ENCODE peak calls at places on chromosomes 7 and 10, in six cellular contexts. One of them, this sample, is unnamed.

GRCh38 chr7:157652954-157653826 is 316.4 kb downstream of the DNAJB6 start:
- DNase-seq in H1: no peak
- DNase-seq in neuronal stem cell: no peak
- DNase-seq in IMR-90: no peak
- DNase-seq in H9: no peak
- DNase-seq in mesenchymal stem cell: no peak
- DNase-seq in this sample: no peak

GRCh38 chr7:130732980-130733865 is 784 bp downstream of the KLF14 start:
- DNase-seq in H1: no peak
- DNase-seq in neuronal stem cell: no peak
- DNase-seq in IMR-90: peak; percentile 1
- DNase-seq in H9: peak; percentile 61
- DNase-seq in mesenchymal stem cell: no peak
- DNase-seq in this sample: peak; percentile 1

GRCh38 chr10:69481280-69481679 is 30.0 kb downstream of the TSPAN15 start:
- DNase-seq in H1: no peak
- DNase-seq in IMR-90: no peak
- DNase-seq in mesenchymal stem cell: peak; percentile 52
- DNase-seq in H9: no peak
- DNase-seq in neuronal stem cell: no peak
- DNase-seq in this sample: no peak

GRCh38 chr10:53664620-53665019 is 892.0 kb upstream of the MBL2 start:
- DNase-seq in IMR-90: no peak
- DNase-seq in mesenchymal stem cell: peak; percentile 51
- DNase-seq in H1: no peak
- DNase-seq in neuronal stem cell: no peak
- DNase-seq in H9: no peak
- DNase-seq in this sample: no peak

GRCh38 chr7:86477343-86477742 is 166.4 kb upstream of the GRM3 start:
- DNase-seq in mesenchymal stem cell: no peak
- DNase-seq in H9: no peak
- DNase-seq in neuronal stem cell: no peak
- DNase-seq in IMR-90: no peak
- DNase-seq in H1: no peak
- DNase-seq in this sample: no peak

GRCh38 chr7:110693348-110693747 is 397.6 kb upstream of the LRRN3 start:
- DNase-seq in H9: no peak
- DNase-seq in mesenchymal stem cell: no peak
- DNase-seq in neuronal stem cell: no peak
- DNase-seq in IMR-90: no peak
- DNase-seq in H1: no peak
- DNase-seq in this sample: no peak

GRCh38 chr10:17527530-17528146 is 73.2 kb upstream of the ST8SIA6 start:
- DNase-seq in H1: peak; percentile 21
- DNase-seq in mesenchymal stem cell: peak; percentile 42
- DNase-seq in neuronal stem cell: no peak
- DNase-seq in H9: peak; percentile 31
- DNase-seq in IMR-90: peak; percentile 89
- DNase-seq in this sample: no peak

GRCh38 chr7:20075415-20075814 is 141.8 kb downstream of the MACC1 start:
- DNase-seq in IMR-90: no peak
- DNase-seq in H9: no peak
- DNase-seq in mesenchymal stem cell: no peak
- DNase-seq in neuronal stem cell: no peak
- DNase-seq in H1: no peak
- DNase-seq in this sample: no peak

GRCh38 chr7:2573747-2574146 is 15.0 kb downstream of the IQCE start:
- DNase-seq in H9: no peak
- DNase-seq in neuronal stem cell: no peak
- DNase-seq in mesenchymal stem cell: no peak
- DNase-seq in IMR-90: no peak
- DNase-seq in H1: no peak
- DNase-seq in this sample: no peak

GRCh38 chr7:90248706-90249105 is 3.7 kb downstream of the CFAP69 start:
- DNase-seq in H1: no peak
- DNase-seq in neuronal stem cell: no peak
- DNase-seq in IMR-90: no peak
- DNase-seq in H9: no peak
- DNase-seq in mesenchymal stem cell: no peak
- DNase-seq in this sample: no peak

GRCh38 chr7:83849135-83849534 is 200.2 kb upstream of the SEMA3E start:
- DNase-seq in H1: no peak
- DNase-seq in IMR-90: no peak
- DNase-seq in neuronal stem cell: no peak
- DNase-seq in H9: no peak
- DNase-seq in mesenchymal stem cell: no peak
- DNase-seq in this sample: no peak

GRCh38 chr7:32616625-32617024 is 121.3 kb downstream of the AVL9 start:
- DNase-seq in neuronal stem cell: no peak
- DNase-seq in H1: no peak
- DNase-seq in mesenchymal stem cell: peak; percentile 78
- DNase-seq in H9: no peak
- DNase-seq in IMR-90: peak; percentile 74
- DNase-seq in this sample: peak; percentile 84

GRCh38 chr10:118960166-118961090 is 69.1 kb upstream of the NANOS1 start:
- DNase-seq in neuronal stem cell: no peak
- DNase-seq in H9: peak; percentile 23
- DNase-seq in mesenchymal stem cell: no peak
- DNase-seq in IMR-90: no peak
- DNase-seq in H1: no peak
- DNase-seq in this sample: peak; percentile 79

GRCh38 chr7:137978464-137979237 is 23.2 kb downstream of the CREB3L2 start:
- DNase-seq in neuronal stem cell: no peak
- DNase-seq in IMR-90: peak; percentile 100
- DNase-seq in mesenchymal stem cell: peak; percentile 99
- DNase-seq in H9: no peak
- DNase-seq in H1: no peak
- DNase-seq in this sample: peak; percentile 89

GRCh38 chr7:50834679-50835078 is 52.0 kb upstream of the GRB10 start:
- DNase-seq in mesenchymal stem cell: no peak
- DNase-seq in H9: no peak
- DNase-seq in IMR-90: no peak
- DNase-seq in neuronal stem cell: no peak
- DNase-seq in H1: no peak
- DNase-seq in this sample: no peak

GRCh38 chr7:125814030-125814535 is 884.5 kb upstream of the POT1 start:
- DNase-seq in H1: no peak
- DNase-seq in H9: no peak
- DNase-seq in mesenchymal stem cell: peak; percentile 4
- DNase-seq in IMR-90: no peak
- DNase-seq in neuronal stem cell: no peak
- DNase-seq in this sample: no peak

GRCh38 chr7:96224073-96224472 is 97.8 kb downstream of the SLC25A13 start:
- DNase-seq in mesenchymal stem cell: no peak
- DNase-seq in neuronal stem cell: no peak
- DNase-seq in IMR-90: no peak
- DNase-seq in H1: no peak
- DNase-seq in H9: no peak
- DNase-seq in this sample: no peak

DNA sequence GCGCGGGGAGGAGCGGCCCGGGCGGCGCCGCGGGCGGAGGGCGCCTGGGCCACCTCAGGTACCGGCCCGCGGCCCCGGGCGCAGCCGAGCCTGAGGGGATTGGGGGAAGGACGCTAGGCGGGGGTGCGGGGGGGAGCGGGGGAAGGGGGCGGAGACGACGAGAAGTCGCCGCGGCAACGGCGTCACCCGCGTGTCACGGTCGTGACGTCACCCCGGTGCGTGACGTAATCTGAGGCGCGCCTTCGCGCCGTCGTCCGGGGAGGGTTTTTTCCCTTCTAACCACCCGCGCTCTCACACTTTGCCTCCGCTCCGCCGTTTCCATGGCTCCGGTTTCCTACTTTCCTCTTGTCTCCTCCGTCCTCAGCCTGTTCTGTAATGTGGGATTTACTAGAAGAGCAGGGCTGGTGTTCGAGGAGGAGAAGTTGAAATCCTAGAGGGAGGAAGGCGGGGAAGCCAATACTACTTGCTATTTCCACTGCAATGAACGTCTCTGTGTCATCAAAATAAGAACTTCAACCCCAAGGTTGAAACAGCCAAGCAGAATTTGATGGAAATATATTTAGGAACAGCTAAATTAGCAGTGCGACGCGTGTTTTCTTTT is at the start of gene BRAF:
- DNase-seq in H1: peak; percentile 46
- DNase-seq in IMR-90: peak; percentile 88
- DNase-seq in neuronal stem cell: peak; percentile 93
- DNase-seq in H9: peak; percentile 83
- DNase-seq in mesenchymal stem cell: peak; percentile 92
- DNase-seq in this sample: peak; percentile 99
- H2BK120ac ChIP-seq in H1: no peak within 1 kb of the TSS
- H2BK120ac ChIP-seq in IMR-90: peak within 1 kb of the TSS; percentile 86
- H2BK120ac ChIP-seq in neuronal stem cell: peak within 1 kb of the TSS; percentile 63
- H2BK120ac ChIP-seq in H9: peak within 1 kb of the TSS; percentile 76
- H2BK120ac ChIP-seq in mesenchymal stem cell: peak within 1 kb of the TSS; percentile 99
- H2BK120ac ChIP-seq in this sample: peak within 1 kb of the TSS; percentile 89

GRCh38 chr10:123555616-123556015 is 110.5 kb upstream of the GPR26 start:
- DNase-seq in neuronal stem cell: no peak
- DNase-seq in mesenchymal stem cell: no peak
- DNase-seq in H9: no peak
- DNase-seq in IMR-90: no peak
- DNase-seq in H1: no peak
- DNase-seq in this sample: no peak
- H4K91ac ChIP-seq in neuronal stem cell: no peak overlapping the region
- H4K91ac ChIP-seq in mesenchymal stem cell: no peak overlapping the region
- H4K91ac ChIP-seq in H9: no peak overlapping the region
- H4K91ac ChIP-seq in IMR-90: no peak overlapping the region
- H4K91ac ChIP-seq in H1: no peak overlapping the region
- H4K91ac ChIP-seq in this sample: no peak overlapping the region

GRCh38 chr10:30433779-30434272 is at the start of gene MAP3K8:
- DNase-seq in neuronal stem cell: peak; percentile 89
- DNase-seq in H9: peak; percentile 90
- DNase-seq in H1: peak; percentile 56
- DNase-seq in IMR-90: peak; percentile 86
- DNase-seq in mesenchymal stem cell: peak; percentile 96
- DNase-seq in this sample: peak; percentile 95
- H2BK120ac ChIP-seq in neuronal stem cell: peak within 1 kb of the TSS; percentile 93
- H2BK120ac ChIP-seq in H9: no peak within 1 kb of the TSS
- H2BK120ac ChIP-seq in H1: no peak within 1 kb of the TSS
- H2BK120ac ChIP-seq in IMR-90: peak within 1 kb of the TSS; percentile 51
- H2BK120ac ChIP-seq in mesenchymal stem cell: peak within 1 kb of the TSS; percentile 88
- H2BK120ac ChIP-seq in this sample: peak within 1 kb of the TSS; percentile 94

DNA sequence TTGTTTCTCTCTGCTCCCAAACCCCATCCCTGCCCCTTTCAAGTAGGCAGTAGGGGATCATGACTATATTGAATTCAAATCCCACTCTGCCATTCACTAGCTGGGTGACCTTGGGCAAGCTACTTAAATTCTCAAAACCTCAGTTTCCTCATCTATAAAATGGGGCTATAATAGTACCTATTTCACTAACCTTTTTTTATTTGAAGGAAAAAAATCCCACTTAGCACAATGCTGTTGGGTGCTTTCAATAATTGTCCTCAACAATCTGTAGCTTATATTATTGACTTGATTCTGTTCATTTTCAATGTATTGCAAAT is 190.4 kb upstream of the YAE1 start:
- DNase-seq in IMR-90: no peak
- DNase-seq in mesenchymal stem cell: no peak
- DNase-seq in H1: no peak
- DNase-seq in neuronal stem cell: no peak
- DNase-seq in H9: no peak
- DNase-seq in this sample: no peak
- H4K91ac ChIP-seq in IMR-90: no peak overlapping the region
- H4K91ac ChIP-seq in mesenchymal stem cell: no peak overlapping the region
- H4K91ac ChIP-seq in H1: no peak overlapping the region
- H4K91ac ChIP-seq in neuronal stem cell: no peak overlapping the region
- H4K91ac ChIP-seq in H9: no peak overlapping the region
- H4K91ac ChIP-seq in this sample: no peak overlapping the region

DNA sequence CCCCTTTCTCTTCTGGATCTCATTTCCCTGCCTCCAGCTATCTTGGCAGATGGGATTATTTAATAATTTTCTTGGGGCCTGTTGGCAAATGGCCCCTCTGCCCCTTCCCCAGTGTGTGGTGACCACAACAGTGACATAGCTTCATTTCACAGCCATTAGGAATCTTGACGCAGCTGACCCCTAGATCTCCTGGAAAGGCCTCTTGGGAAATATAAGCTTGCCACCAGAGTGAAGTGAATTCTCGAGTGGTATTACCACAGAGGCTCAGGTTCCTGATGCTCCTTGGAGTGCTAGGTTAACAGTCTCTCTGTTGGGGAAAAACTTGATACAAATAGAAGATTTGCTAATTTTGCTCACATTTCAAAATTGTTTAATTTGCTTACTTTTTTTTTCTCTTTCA is 57.8 kb downstream of the AUTS2 start:
- DNase-seq in IMR-90: no peak
- DNase-seq in H9: no peak
- DNase-seq in mesenchymal stem cell: no peak
- DNase-seq in H1: no peak
- DNase-seq in neuronal stem cell: no peak
- DNase-seq in this sample: no peak
- H2BK120ac ChIP-seq in IMR-90: no peak overlapping the region
- H2BK120ac ChIP-seq in H9: no peak overlapping the region
- H2BK120ac ChIP-seq in mesenchymal stem cell: no peak overlapping the region
- H2BK120ac ChIP-seq in H1: no peak overlapping the region
- H2BK120ac ChIP-seq in neuronal stem cell: no peak overlapping the region
- H2BK120ac ChIP-seq in this sample: no peak overlapping the region

GRCh38 chr7:70017371-70017770 is 419.1 kb downstream of the AUTS2 start:
- DNase-seq in mesenchymal stem cell: no peak
- DNase-seq in IMR-90: no peak
- DNase-seq in H1: no peak
- DNase-seq in neuronal stem cell: no peak
- DNase-seq in H9: no peak
- DNase-seq in this sample: no peak
- H4K91ac ChIP-seq in mesenchymal stem cell: no peak overlapping the region
- H4K91ac ChIP-seq in IMR-90: no peak overlapping the region
- H4K91ac ChIP-seq in H1: no peak overlapping the region
- H4K91ac ChIP-seq in neuronal stem cell: no peak overlapping the region
- H4K91ac ChIP-seq in H9: no peak overlapping the region
- H4K91ac ChIP-seq in this sample: no peak overlapping the region

GRCh38 chr10:13348216-13349017 is at the start of gene SEPHS1:
- DNase-seq in H9: peak; percentile 83
- DNase-seq in H1: peak; percentile 54
- DNase-seq in mesenchymal stem cell: peak; percentile 76
- DNase-seq in IMR-90: peak; percentile 53
- DNase-seq in neuronal stem cell: peak; percentile 60
- DNase-seq in this sample: peak; percentile 29

GRCh38 chr10:13351340-13351915 is 3.3 kb upstream of the SEPHS1 start:
- DNase-seq in mesenchymal stem cell: no peak
- DNase-seq in IMR-90: no peak
- DNase-seq in neuronal stem cell: no peak
- DNase-seq in H9: peak; percentile 88
- DNase-seq in H1: peak; percentile 82
- DNase-seq in this sample: no peak

GRCh38 chr10:13352519-13352918 is 4.4 kb upstream of the SEPHS1 start:
- DNase-seq in neuronal stem cell: no peak
- DNase-seq in H9: peak; percentile 68
- DNase-seq in IMR-90: no peak
- DNase-seq in mesenchymal stem cell: no peak
- DNase-seq in H1: peak; percentile 34
- DNase-seq in this sample: no peak

GRCh38 chr10:13347235-13348156 is 597 bp downstream of the SEPHS1 start:
- DNase-seq in H1: no peak
- DNase-seq in mesenchymal stem cell: peak; percentile 80
- DNase-seq in H9: no peak
- DNase-seq in neuronal stem cell: peak; percentile 76
- DNase-seq in IMR-90: peak; percentile 70
- DNase-seq in this sample: peak; percentile 67

GRCh38 chr10:13349776-13350274 is 1.7 kb upstream of the SEPHS1 start:
- DNase-seq in H9: peak; percentile 96
- DNase-seq in IMR-90: peak; percentile 54
- DNase-seq in H1: peak; percentile 97
- DNase-seq in neuronal stem cell: no peak
- DNase-seq in mesenchymal stem cell: peak; percentile 71
- DNase-seq in this sample: no peak
- H2BK120ac ChIP-seq in H9: peak overlapping the region; percentile 51
- H2BK120ac ChIP-seq in IMR-90: no peak overlapping the region
- H2BK120ac ChIP-seq in H1: peak overlapping the region; percentile 99
- H2BK120ac ChIP-seq in neuronal stem cell: no peak overlapping the region
- H2BK120ac ChIP-seq in mesenchymal stem cell: no peak overlapping the region
- H2BK120ac ChIP-seq in this sample: no peak overlapping the region

GRCh38 chr7:94980418-94981142 is 73.2 kb downstream of the PPP1R9A start:
- DNase-seq in neuronal stem cell: no peak
- DNase-seq in mesenchymal stem cell: no peak
- DNase-seq in H9: no peak
- DNase-seq in IMR-90: no peak
- DNase-seq in H1: no peak
- DNase-seq in this sample: peak; percentile 87
- H4K91ac ChIP-seq in neuronal stem cell: no peak overlapping the region
- H4K91ac ChIP-seq in mesenchymal stem cell: no peak overlapping the region
- H4K91ac ChIP-seq in H9: no peak overlapping the region
- H4K91ac ChIP-seq in IMR-90: no peak overlapping the region
- H4K91ac ChIP-seq in H1: no peak overlapping the region
- H4K91ac ChIP-seq in this sample: no peak overlapping the region

This sample was measured in trophoblast cell.